ENCODE peak calls at places on chromosome 2, in six cellular contexts. P, J, A, E, M and H are unnamed samples.

GRCh38 chr2:149994057-149994728 is 406.6 kb upstream of the MMADHC start:
- DNase-seq in P (peak), J (peak), A (no peak), E (peak), M (no peak), H (no peak)

GRCh38 chr2:66772618-66773017 is 337.7 kb downstream of the MEIS1 start:
- DNase-seq in P (no peak), J (no peak), A (no peak), E (no peak), M (no peak), H (no peak)

GRCh38 chr2:164275659-164276058 is 345.6 kb downstream of the GRB14 start:
- DNase-seq in P (no peak), J (no peak), A (no peak), E (no peak), M (no peak), H (no peak)

GRCh38 chr2:177602611-177603164 is 210.1 kb downstream of the AGPS start:
- DNase-seq in P (no peak), J (no peak), A (no peak), E (no peak), M (no peak), H (no peak)

GRCh38 chr2:177467646-177468045 is 75.1 kb downstream of the AGPS start:
- DNase-seq in P (no peak), J (peak), A (no peak), E (no peak), M (no peak), H (no peak)

GRCh38 chr2:108946442-108946841 is 42.6 kb downstream of the EDAR start:
- DNase-seq in P (no peak), J (no peak), A (no peak), E (no peak), M (no peak), H (no peak)

GRCh38 chr2:62794791-62795190 is 89.3 kb downstream of the EHBP1 start:
- DNase-seq in P (no peak), J (peak), A (no peak), E (peak), M (no peak), H (no peak)

GRCh38 chr2:156695020-156695419 is 258.8 kb downstream of the GPD2 start:
- DNase-seq in P (no peak), J (no peak), A (no peak), E (no peak), M (no peak), H (no peak)

GRCh38 chr2:201707753-201708152 is 9.3 kb upstream of the MPP4 start:
- DNase-seq in P (peak), J (peak), A (no peak), E (no peak), M (no peak), H (no peak)

GRCh38 chr2:197353393-197354168 is 43.0 kb upstream of the ANKRD44 start:
- DNase-seq in P (no peak), J (no peak), A (no peak), E (no peak), M (no peak), H (no peak)

GRCh38 chr2:228548230-228548629 is 366.7 kb upstream of the SPHKAP start:
- DNase-seq in P (no peak), J (peak), A (no peak), E (no peak), M (no peak), H (no peak)

GRCh38 chr2:240206630-240207029 is 66.2 kb upstream of the OTOS start:
- DNase-seq in P (no peak), J (no peak), A (no peak), E (no peak), M (no peak), H (no peak)

GRCh38 chr2:112031473-112031872 is 23.6 kb upstream of the TMEM87B start:
- DNase-seq in P (no peak), J (peak), A (no peak), E (no peak), M (no peak), H (no peak)

GRCh38 chr2:118874324-118874723 is 26.9 kb upstream of the EN1 start:
- DNase-seq in P (no peak), J (no peak), A (no peak), E (no peak), M (no peak), H (no peak)

GRCh38 chr2:77513191-77513590 is 9.0 kb downstream of the LRRTM4 start:
- DNase-seq in P (no peak), J (no peak), A (no peak), E (no peak), M (no peak), H (no peak)

GRCh38 chr2:76640905-76641304 is 881.3 kb downstream of the LRRTM4 start:
- DNase-seq in P (no peak), J (no peak), A (no peak), E (no peak), M (peak), H (no peak)

GRCh38 chr2:27902143-27902542 is 11.6 kb downstream of the BABAM2 start:
- DNase-seq in P (no peak), J (no peak), A (no peak), E (no peak), M (no peak), H (no peak)

GRCh38 chr2:17538844-17539554 is 1.5 kb upstream of the VSNL1 start:
- DNase-seq in P (peak), J (peak), A (peak), E (peak), M (no peak), H (no peak)

GRCh38 chr2:208783184-208783583 is 376.6 kb downstream of the PTH2R start:
- DNase-seq in P (no peak), J (no peak), A (no peak), E (no peak), M (no peak), H (no peak)

GRCh38 chr2:224836263-224836662 is 120.1 kb upstream of the CCDC195 start:
- DNase-seq in P (no peak), J (no peak), A (no peak), E (no peak), M (no peak), H (no peak)

GRCh38 chr2:181738074-181738473 is 57.8 kb upstream of the NEUROD1 start:
- DNase-seq in P (peak), J (peak), A (no peak), E (no peak), M (no peak), H (no peak)

GRCh38 chr2:32064021-32064678 is 794 bp downstream of the SPAST start:
- DNase-seq in P (peak), J (peak), A (peak), E (no peak), M (peak), H (peak)

GRCh38 chr2:209138079-209138478 is 285.8 kb upstream of the MAP2 start:
- DNase-seq in P (no peak), J (no peak), A (no peak), E (no peak), M (no peak), H (no peak)

GRCh38 chr2:119862127-119862889 is 102.6 kb downstream of the PTPN4 start:
- DNase-seq in P (no peak), J (no peak), A (no peak), E (no peak), M (no peak), H (no peak)

GRCh38 chr2:43210467-43211303 is 15.7 kb downstream of the ZFP36L2 start:
- DNase-seq in P (peak), J (peak), A (peak), E (no peak), M (no peak), H (peak)

DNA sequence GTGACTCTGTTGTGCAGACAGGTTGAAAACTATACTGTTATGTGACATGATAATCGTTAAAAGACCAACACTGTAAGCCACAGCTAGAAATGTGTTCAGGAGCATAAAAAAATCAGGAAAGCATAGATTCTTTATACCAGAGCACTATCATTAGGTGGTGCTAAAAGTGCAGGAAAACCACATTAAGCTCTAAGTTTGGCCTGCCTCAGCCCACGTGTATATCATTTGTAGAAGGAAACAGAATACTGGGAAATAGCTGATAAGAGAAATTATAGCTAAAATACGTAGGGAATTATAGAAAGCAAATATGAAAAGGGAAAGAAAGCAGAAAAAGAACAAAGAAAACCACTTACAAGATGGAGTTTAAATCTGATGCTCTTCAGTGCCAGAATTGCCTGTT is 26.5 kb upstream of the C2orf74 start:
- DNase-seq in P (peak), J (peak), A (no peak), E (no peak), M (no peak), H (no peak)
- TF ChIP-seq CTCF in P (peak), J (peak), A (no peak), E (no peak), M (no peak), H (no peak)

GRCh38 chr2:217789003-217789735 is 213.6 kb downstream of the TNS1 start:
- DNase-seq in P (peak), J (peak), A (peak), E (no peak), M (peak), H (peak)
- TF ChIP-seq CTCF in P (peak), J (peak), A (peak), E (peak), M (peak), H (peak)

DNA sequence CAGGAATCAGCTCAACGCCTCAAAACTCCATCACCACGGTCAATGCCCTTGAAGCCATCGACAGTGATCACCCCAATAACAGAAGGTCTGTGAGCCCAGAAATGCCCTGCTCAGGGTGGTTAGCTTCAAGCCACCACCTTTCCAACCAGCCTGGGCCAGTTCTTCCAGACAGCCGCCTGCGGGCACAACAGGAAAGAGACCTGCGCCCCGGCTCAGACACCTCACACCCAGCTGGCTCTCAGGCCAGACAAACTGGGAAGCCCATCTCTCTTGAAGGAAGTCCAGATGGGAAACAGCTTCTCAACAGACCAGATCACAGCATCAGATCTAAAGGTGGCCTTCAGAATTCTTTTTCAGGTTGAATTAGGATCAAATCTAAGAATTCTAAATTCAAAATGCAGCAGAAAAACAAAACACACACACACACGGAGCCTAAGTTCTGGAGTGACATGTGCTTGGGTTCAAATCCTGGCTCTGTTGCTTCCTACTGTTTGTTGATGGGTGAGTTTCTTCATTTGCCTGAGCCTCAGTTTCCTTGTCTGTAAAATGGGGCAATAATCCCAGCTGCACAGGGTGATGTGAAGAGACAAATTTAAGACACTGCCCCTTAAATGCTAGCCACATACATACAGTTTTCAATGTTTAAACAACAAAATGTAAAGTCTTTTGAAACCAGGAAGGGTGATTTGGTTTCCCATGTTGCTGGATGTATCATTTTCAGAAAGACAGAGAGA is 1.1 kb upstream of the GPR17 start:
- DNase-seq in P (no peak), J (no peak), A (no peak), E (no peak), M (no peak), H (no peak)
- TF ChIP-seq CTCF in P (no peak), J (no peak), A (no peak), E (no peak), M (no peak), H (no peak)

DNA sequence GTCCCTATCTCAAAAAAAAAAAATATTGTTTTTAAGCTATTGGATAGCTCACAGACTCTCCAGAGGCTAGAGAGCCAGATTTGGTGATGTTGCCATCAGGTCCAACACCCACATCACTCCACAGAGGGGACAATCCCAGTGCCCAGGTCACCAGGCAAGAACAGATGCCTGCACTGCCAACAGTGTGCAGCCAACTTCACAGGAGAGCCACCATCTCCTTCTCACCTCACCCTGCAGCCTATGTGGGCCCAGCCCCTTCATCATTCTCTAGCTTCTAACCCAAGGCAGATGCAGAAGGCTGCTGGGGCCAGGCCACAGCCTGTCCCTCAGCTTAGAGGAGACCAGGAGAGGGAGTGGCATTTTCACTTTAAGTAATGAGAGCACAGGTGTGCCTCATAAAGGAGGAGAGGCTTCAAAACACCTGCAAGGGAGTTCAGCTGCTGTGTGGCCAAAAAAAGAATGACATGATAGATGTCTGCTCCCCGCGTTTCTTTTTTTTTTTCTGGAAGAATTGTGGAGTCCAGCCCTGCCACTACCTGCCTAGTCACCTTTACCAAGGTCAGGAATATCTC is 98.0 kb upstream of the ZSWIM2 start:
- DNase-seq in P (no peak), J (no peak), A (no peak), E (no peak), M (no peak), H (no peak)
- TF ChIP-seq CTCF in P (no peak), J (no peak), A (no peak), E (no peak), M (no peak), H (no peak)

GRCh38 chr2:233865838-233866237 is 2.3 kb downstream of the MSL3B start:
- DNase-seq in P (no peak), J (no peak), A (no peak), E (no peak), M (no peak), H (no peak)
- TF ChIP-seq CTCF in P (peak), J (peak), A (no peak), E (peak), M (no peak), H (no peak)

DNA sequence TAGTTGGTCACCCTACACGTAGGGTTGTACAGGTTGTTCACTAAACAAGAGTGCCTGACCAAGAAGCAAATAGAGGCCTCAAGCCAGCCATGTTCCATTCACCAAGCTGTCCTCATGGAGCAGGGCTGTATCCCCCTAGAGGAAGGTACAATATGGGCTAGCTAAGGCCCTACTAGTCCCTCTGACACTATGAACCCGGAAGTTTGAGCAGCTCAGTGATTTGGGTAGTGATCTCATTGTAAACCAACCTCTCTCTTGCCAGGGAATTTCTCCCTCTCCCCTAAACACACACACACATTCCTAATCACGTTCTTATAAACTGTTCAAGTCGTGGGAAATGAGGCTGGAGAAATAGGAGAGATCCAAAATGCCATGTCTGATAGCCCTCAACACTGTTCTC is 6.7 kb upstream of the CYS1 start:
- DNase-seq in P (no peak), J (no peak), A (no peak), E (no peak), M (no peak), H (no peak)
- TF ChIP-seq CTCF in P (no peak), J (no peak), A (no peak), E (no peak), M (no peak), H (no peak)

GRCh38 chr2:235768606-235769005 is 274.8 kb downstream of the AGAP1 start:
- DNase-seq in P (no peak), J (no peak), A (no peak), E (no peak), M (no peak), H (no peak)

GRCh38 chr2:235766206-235766794 is 272.5 kb downstream of the AGAP1 start:
- DNase-seq in P (peak), J (peak), A (no peak), E (peak), M (peak), H (no peak)

GRCh38 chr2:235765181-235765820 is 271.5 kb downstream of the AGAP1 start:
- DNase-seq in P (peak), J (peak), A (no peak), E (no peak), M (no peak), H (no peak)

GRCh38 chr2:235763816-235764215 is 270.0 kb downstream of the AGAP1 start:
- DNase-seq in P (no peak), J (no peak), A (no peak), E (no peak), M (no peak), H (no peak)

DNA sequence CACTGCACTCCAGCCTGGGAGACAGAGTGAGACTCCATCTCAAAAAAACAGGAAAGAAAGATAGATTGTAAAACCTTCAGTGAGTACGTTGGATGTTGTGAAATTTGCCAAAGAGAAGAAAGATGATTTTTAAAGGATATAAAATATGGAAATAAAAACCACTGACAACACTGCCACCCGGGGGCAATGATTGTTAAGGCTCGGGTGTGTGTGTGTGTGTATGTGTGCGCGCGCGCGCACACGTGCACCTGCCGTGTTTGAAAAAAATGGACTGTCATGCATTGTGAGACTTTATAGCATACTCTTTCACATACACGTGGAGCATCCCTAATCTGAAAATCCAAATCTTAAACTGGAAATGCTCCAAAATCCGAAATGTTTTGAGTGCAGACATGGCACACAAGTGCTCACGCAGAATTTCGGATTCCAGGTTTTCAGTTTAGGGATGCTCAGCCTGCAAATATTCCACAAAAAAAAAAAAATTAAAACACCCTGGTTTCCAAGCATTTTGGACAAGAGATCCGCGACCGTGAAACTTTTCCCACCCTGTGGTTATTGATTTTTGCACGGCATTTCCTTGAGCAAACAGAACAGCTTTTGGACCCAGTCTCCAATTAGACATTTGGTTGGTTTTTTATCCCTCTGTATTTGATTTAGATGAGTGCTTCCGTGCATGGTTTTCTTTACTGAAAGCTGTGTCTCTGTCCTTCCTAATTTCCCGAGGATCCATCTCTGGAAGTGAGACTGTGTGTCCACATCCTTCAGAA is 269.2 kb downstream of the AGAP1 start:
- DNase-seq in P (no peak), J (no peak), A (no peak), E (no peak), M (no peak), H (no peak)
- TF ChIP-seq CTCF in P (peak), J (no peak), A (no peak), E (no peak), M (no peak), H (no peak)

GRCh38 chr2:12990523-12990922 is 273.8 kb downstream of the TRIB2 start:
- DNase-seq in P (no peak), J (no peak), A (no peak), E (no peak), M (no peak), H (no peak)
- TF ChIP-seq CTCF in P (peak), J (peak), A (no peak), E (peak), M (no peak), H (peak)